ENCODE peak calls at places on chromosome 4, in five cellular contexts. M, W, U, R and S are unnamed samples.

GRCh38 chr4:142282870-142283431 is 563.1 kb downstream of the INPP4B start:
- DNase-seq in M (peak), U (no peak), W (peak), R (no peak), S (no peak)

GRCh38 chr4:187268940-187269339 is 545.3 kb upstream of the FAT1 start:
- DNase-seq in U (no peak), M (peak), R (no peak), W (peak), S (no peak)

GRCh38 chr4:833156-833555 is 7.2 kb upstream of the CPLX1 start:
- DNase-seq in M (no peak), U (no peak), R (no peak), W (no peak), S (no peak)

GRCh38 chr4:55768291-55768690 is 51.3 kb upstream of the EXOC1L start:
- DNase-seq in R (no peak), W (peak), U (peak), M (peak), S (no peak)

GRCh38 chr4:76954489-76954888 is 4.9 kb downstream of the SEPTIN11 start:
- DNase-seq in U (no peak), R (no peak), M (no peak), W (no peak), S (no peak)

GRCh38 chr4:118740869-118741268 is 55.7 kb downstream of the METTL14 start:
- DNase-seq in U (no peak), R (no peak), M (peak), W (peak), S (no peak)

GRCh38 chr4:38800956-38801450 is 3.6 kb downstream of the TLR1 start:
- DNase-seq in M (no peak), R (no peak), U (no peak), W (no peak), S (no peak)

GRCh38 chr4:25457053-25457715 is 80.1 kb downstream of the ANAPC4 start:
- DNase-seq in M (peak), R (no peak), W (peak), U (peak), S (no peak)

GRCh38 chr4:7697326-7697725 is 242.3 kb downstream of the AFAP1 start:
- DNase-seq in U (no peak), W (no peak), M (no peak), R (no peak), S (no peak)

GRCh38 chr4:7733201-7733600 is 206.5 kb downstream of the AFAP1 start:
- DNase-seq in R (no peak), M (no peak), U (no peak), W (no peak), S (no peak)

GRCh38 chr4:140976768-140977167 is 156.5 kb downstream of the RNF150 start:
- DNase-seq in R (no peak), W (no peak), M (no peak), U (no peak), S (no peak)